ENCODE peak calls at places on chromosomes 2 and 18, in nine cellular contexts. One of them, this sample, is unnamed.

GRCh38 chr18:56152547-56152946 is 485.8 kb downstream of the TXNL1 start:
- DNase-seq in suprapubic skin: no peak
- DNase-seq in upper lobe of right lung: no peak
- DNase-seq in esophagus squamous epithelium: no peak
- DNase-seq in CD8-positive, alpha-beta T cell: no peak
- DNase-seq in NB4: no peak
- DNase-seq in AG04450: no peak
- DNase-seq in PC-9: no peak
- DNase-seq in IMR-90: no peak
- DNase-seq in this sample: no peak

GRCh38 chr18:62610509-62611394 is 87.9 kb downstream of the ZCCHC2 start:
- DNase-seq in upper lobe of right lung: no peak
- DNase-seq in esophagus squamous epithelium: no peak
- DNase-seq in NB4: no peak
- DNase-seq in AG04450: no peak
- DNase-seq in suprapubic skin: no peak
- DNase-seq in PC-9: no peak
- DNase-seq in CD8-positive, alpha-beta T cell: no peak
- DNase-seq in IMR-90: no peak
- DNase-seq in this sample: no peak

GRCh38 chr2:239390546-239391285 is 10.1 kb downstream of the HDAC4 start:
- DNase-seq in suprapubic skin: peak
- DNase-seq in AG04450: no peak
- DNase-seq in IMR-90: no peak
- DNase-seq in NB4: no peak
- DNase-seq in PC-9: no peak
- DNase-seq in CD8-positive, alpha-beta T cell: no peak
- DNase-seq in upper lobe of right lung: peak
- DNase-seq in esophagus squamous epithelium: no peak
- DNase-seq in this sample: no peak

GRCh38 chr2:218332288-218332687 is 24.4 kb upstream of the CATIP start:
- DNase-seq in IMR-90: no peak
- DNase-seq in AG04450: no peak
- DNase-seq in esophagus squamous epithelium: no peak
- DNase-seq in NB4: peak
- DNase-seq in suprapubic skin: no peak
- DNase-seq in PC-9: no peak
- DNase-seq in upper lobe of right lung: no peak
- DNase-seq in CD8-positive, alpha-beta T cell: no peak
- DNase-seq in this sample: no peak

GRCh38 chr2:161946489-161947107 is 127.4 kb downstream of the DPP4 start:
- DNase-seq in AG04450: no peak
- DNase-seq in IMR-90: peak
- DNase-seq in suprapubic skin: no peak
- DNase-seq in PC-9: no peak
- DNase-seq in NB4: peak
- DNase-seq in CD8-positive, alpha-beta T cell: no peak
- DNase-seq in esophagus squamous epithelium: no peak
- DNase-seq in upper lobe of right lung: no peak
- DNase-seq in this sample: peak

GRCh38 chr2:12303181-12304030 is 413.3 kb upstream of the TRIB2 start:
- DNase-seq in PC-9: peak
- DNase-seq in esophagus squamous epithelium: no peak
- DNase-seq in suprapubic skin: no peak
- DNase-seq in AG04450: no peak
- DNase-seq in upper lobe of right lung: no peak
- DNase-seq in NB4: peak
- DNase-seq in IMR-90: peak
- DNase-seq in CD8-positive, alpha-beta T cell: no peak
- DNase-seq in this sample: no peak

GRCh38 chr2:86332654-86333053 is 4.8 kb downstream of the REEP1 start:
- DNase-seq in PC-9: no peak
- DNase-seq in suprapubic skin: no peak
- DNase-seq in IMR-90: no peak
- DNase-seq in NB4: no peak
- DNase-seq in upper lobe of right lung: no peak
- DNase-seq in CD8-positive, alpha-beta T cell: no peak
- DNase-seq in AG04450: no peak
- DNase-seq in esophagus squamous epithelium: no peak
- DNase-seq in this sample: no peak

GRCh38 chr18:75005622-75006021 is 203.3 kb downstream of the PTGR3 start:
- DNase-seq in suprapubic skin: no peak
- DNase-seq in CD8-positive, alpha-beta T cell: no peak
- DNase-seq in IMR-90: peak
- DNase-seq in esophagus squamous epithelium: no peak
- DNase-seq in upper lobe of right lung: no peak
- DNase-seq in NB4: no peak
- DNase-seq in AG04450: peak
- DNase-seq in PC-9: no peak
- DNase-seq in this sample: no peak

GRCh38 chr2:206062724-206063123 is 23.2 kb downstream of the INO80D start:
- DNase-seq in AG04450: no peak
- DNase-seq in NB4: peak
- DNase-seq in esophagus squamous epithelium: no peak
- DNase-seq in IMR-90: no peak
- DNase-seq in upper lobe of right lung: no peak
- DNase-seq in PC-9: no peak
- DNase-seq in suprapubic skin: no peak
- DNase-seq in CD8-positive, alpha-beta T cell: no peak
- DNase-seq in this sample: no peak

GRCh38 chr2:240232264-240232915 is 91.9 kb upstream of the OTOS start:
- DNase-seq in IMR-90: no peak
- DNase-seq in AG04450: no peak
- DNase-seq in NB4: no peak
- DNase-seq in PC-9: no peak
- DNase-seq in suprapubic skin: no peak
- DNase-seq in upper lobe of right lung: no peak
- DNase-seq in CD8-positive, alpha-beta T cell: no peak
- DNase-seq in esophagus squamous epithelium: no peak
- DNase-seq in this sample: no peak

GRCh38 chr2:158101384-158101926 is at the start of gene UPP2:
- DNase-seq in esophagus squamous epithelium: no peak
- DNase-seq in CD8-positive, alpha-beta T cell: no peak
- DNase-seq in NB4: no peak
- DNase-seq in PC-9: no peak
- DNase-seq in suprapubic skin: no peak
- DNase-seq in AG04450: no peak
- DNase-seq in upper lobe of right lung: no peak
- DNase-seq in IMR-90: no peak
- DNase-seq in this sample: no peak

DNA sequence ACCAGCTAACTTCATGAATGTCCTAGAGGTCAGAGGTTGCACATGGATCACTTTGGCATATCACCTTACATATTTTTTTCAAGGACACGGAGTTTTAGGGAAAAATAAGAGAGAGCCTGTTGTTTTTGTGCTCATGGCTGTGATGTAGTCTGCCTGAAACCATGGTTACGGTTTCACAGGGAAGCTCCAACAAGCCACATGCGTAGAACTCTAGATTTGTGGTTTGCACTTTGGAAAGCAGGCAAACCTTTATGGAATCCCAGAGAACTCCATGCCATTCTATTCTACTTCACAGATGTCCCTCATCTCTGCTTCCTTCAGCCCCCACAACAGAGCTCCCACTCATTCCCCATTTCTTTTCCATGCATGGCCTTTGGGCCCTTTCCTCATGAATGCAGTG is 2.1 kb downstream of the PRKCE start:
- DNase-seq in PC-9: no peak
- DNase-seq in IMR-90: no peak
- DNase-seq in esophagus squamous epithelium: no peak
- DNase-seq in upper lobe of right lung: no peak
- DNase-seq in NB4: no peak
- DNase-seq in CD8-positive, alpha-beta T cell: no peak
- DNase-seq in AG04450: no peak
- DNase-seq in suprapubic skin: no peak
- DNase-seq in this sample: no peak
- H3K4me3 ChIP-seq in PC-9: peak
- H3K4me3 ChIP-seq in IMR-90: no peak
- H3K4me3 ChIP-seq in esophagus squamous epithelium: no peak
- H3K4me3 ChIP-seq in upper lobe of right lung: peak
- H3K4me3 ChIP-seq in NB4: no peak
- H3K4me3 ChIP-seq in CD8-positive, alpha-beta T cell: no peak
- H3K4me3 ChIP-seq in AG04450: no peak
- H3K4me3 ChIP-seq in suprapubic skin: no peak
- H3K4me3 ChIP-seq in this sample: peak

GRCh38 chr2:19900536-19901200 is 1.1 kb downstream of the TTC32 start:
- DNase-seq in PC-9: no peak
- DNase-seq in AG04450: no peak
- DNase-seq in NB4: peak
- DNase-seq in CD8-positive, alpha-beta T cell: peak
- DNase-seq in upper lobe of right lung: no peak
- DNase-seq in IMR-90: no peak
- DNase-seq in esophagus squamous epithelium: no peak
- DNase-seq in suprapubic skin: no peak
- DNase-seq in this sample: peak

GRCh38 chr2:19901201-19901457 is 654 bp downstream of the TTC32 start:
- DNase-seq in suprapubic skin: no peak
- DNase-seq in CD8-positive, alpha-beta T cell: no peak
- DNase-seq in IMR-90: no peak
- DNase-seq in upper lobe of right lung: no peak
- DNase-seq in PC-9: no peak
- DNase-seq in AG04450: no peak
- DNase-seq in NB4: no peak
- DNase-seq in esophagus squamous epithelium: no peak
- DNase-seq in this sample: no peak

GRCh38 chr2:19901458-19902271 is at the start of gene TTC32:
- DNase-seq in CD8-positive, alpha-beta T cell: peak
- DNase-seq in PC-9: peak
- DNase-seq in esophagus squamous epithelium: peak
- DNase-seq in upper lobe of right lung: peak
- DNase-seq in NB4: peak
- DNase-seq in suprapubic skin: peak
- DNase-seq in AG04450: peak
- DNase-seq in IMR-90: peak
- DNase-seq in this sample: peak

GRCh38 chr2:19898592-19899329 is 3.0 kb downstream of the TTC32 start:
- DNase-seq in upper lobe of right lung: no peak
- DNase-seq in IMR-90: no peak
- DNase-seq in PC-9: no peak
- DNase-seq in NB4: peak
- DNase-seq in AG04450: no peak
- DNase-seq in CD8-positive, alpha-beta T cell: no peak
- DNase-seq in suprapubic skin: no peak
- DNase-seq in esophagus squamous epithelium: no peak
- DNase-seq in this sample: no peak

GRCh38 chr2:19899853-19900525 is 1.8 kb downstream of the TTC32 start:
- DNase-seq in upper lobe of right lung: no peak
- DNase-seq in suprapubic skin: no peak
- DNase-seq in NB4: no peak
- DNase-seq in esophagus squamous epithelium: no peak
- DNase-seq in CD8-positive, alpha-beta T cell: no peak
- DNase-seq in PC-9: no peak
- DNase-seq in IMR-90: no peak
- DNase-seq in AG04450: no peak
- DNase-seq in this sample: peak
- TF ChIP-seq CTCF in upper lobe of right lung: no peak
- TF ChIP-seq CTCF in suprapubic skin: no peak
- TF ChIP-seq CTCF in NB4: no peak
- TF ChIP-seq CTCF in esophagus squamous epithelium: no peak
- TF ChIP-seq CTCF in CD8-positive, alpha-beta T cell: no peak
- TF ChIP-seq CTCF in PC-9: no peak
- TF ChIP-seq CTCF in IMR-90: no peak
- TF ChIP-seq CTCF in AG04450: no peak
- TF ChIP-seq CTCF in this sample: no peak

GRCh38 chr2:85326406-85326945 is 1.3 kb downstream of the TGOLN2 start:
- DNase-seq in CD8-positive, alpha-beta T cell: peak
- DNase-seq in PC-9: no peak
- DNase-seq in upper lobe of right lung: no peak
- DNase-seq in suprapubic skin: no peak
- DNase-seq in NB4: peak
- DNase-seq in IMR-90: peak
- DNase-seq in AG04450: no peak
- DNase-seq in esophagus squamous epithelium: no peak
- DNase-seq in this sample: peak

GRCh38 chr2:85323351-85323987 is 4.3 kb downstream of the TGOLN2 start:
- DNase-seq in PC-9: no peak
- DNase-seq in upper lobe of right lung: no peak
- DNase-seq in NB4: no peak
- DNase-seq in IMR-90: no peak
- DNase-seq in esophagus squamous epithelium: no peak
- DNase-seq in CD8-positive, alpha-beta T cell: no peak
- DNase-seq in suprapubic skin: peak
- DNase-seq in AG04450: no peak
- DNase-seq in this sample: no peak

GRCh38 chr2:85326946-85327756 is 638 bp downstream of the TGOLN2 start:
- DNase-seq in IMR-90: peak
- DNase-seq in NB4: peak
- DNase-seq in esophagus squamous epithelium: no peak
- DNase-seq in AG04450: no peak
- DNase-seq in upper lobe of right lung: peak
- DNase-seq in PC-9: peak
- DNase-seq in suprapubic skin: peak
- DNase-seq in CD8-positive, alpha-beta T cell: peak
- DNase-seq in this sample: peak

GRCh38 chr2:85324639-85325465 is 2.9 kb downstream of the TGOLN2 start:
- DNase-seq in CD8-positive, alpha-beta T cell: no peak
- DNase-seq in esophagus squamous epithelium: no peak
- DNase-seq in upper lobe of right lung: no peak
- DNase-seq in NB4: peak
- DNase-seq in suprapubic skin: peak
- DNase-seq in AG04450: no peak
- DNase-seq in IMR-90: peak
- DNase-seq in PC-9: no peak
- DNase-seq in this sample: no peak

GRCh38 chr2:85325466-85325811 is 2.4 kb downstream of the TGOLN2 start:
- DNase-seq in IMR-90: no peak
- DNase-seq in CD8-positive, alpha-beta T cell: no peak
- DNase-seq in AG04450: no peak
- DNase-seq in suprapubic skin: no peak
- DNase-seq in upper lobe of right lung: no peak
- DNase-seq in PC-9: no peak
- DNase-seq in esophagus squamous epithelium: no peak
- DNase-seq in NB4: no peak
- DNase-seq in this sample: no peak
- H3K4me3 ChIP-seq in IMR-90: peak
- H3K4me3 ChIP-seq in CD8-positive, alpha-beta T cell: peak
- H3K4me3 ChIP-seq in AG04450: peak
- H3K4me3 ChIP-seq in suprapubic skin: peak
- H3K4me3 ChIP-seq in upper lobe of right lung: peak
- H3K4me3 ChIP-seq in PC-9: peak
- H3K4me3 ChIP-seq in esophagus squamous epithelium: peak
- H3K4me3 ChIP-seq in NB4: peak
- H3K4me3 ChIP-seq in this sample: peak

DNA sequence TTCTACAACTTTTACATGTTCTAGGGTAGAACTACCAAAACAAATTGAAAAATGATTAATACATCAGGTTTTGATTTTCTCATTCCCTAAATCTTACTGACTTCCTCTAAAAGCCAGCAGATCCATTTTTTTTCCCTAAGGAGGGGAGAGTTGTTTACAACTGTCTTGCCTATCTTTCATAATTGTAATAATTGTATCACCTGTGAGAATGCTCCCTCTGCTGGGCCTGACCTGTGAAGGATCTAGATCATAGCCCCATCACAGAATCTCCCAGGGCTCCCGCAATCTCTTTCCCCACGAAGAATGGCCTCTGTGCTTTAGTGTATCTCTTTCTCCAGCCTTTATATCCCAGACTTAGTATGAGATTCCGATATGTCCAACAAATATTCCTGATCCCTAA is 9.1 kb downstream of the LOXL3 start:
- DNase-seq in esophagus squamous epithelium: no peak
- DNase-seq in NB4: no peak
- DNase-seq in IMR-90: no peak
- DNase-seq in suprapubic skin: no peak
- DNase-seq in upper lobe of right lung: peak
- DNase-seq in CD8-positive, alpha-beta T cell: no peak
- DNase-seq in PC-9: no peak
- DNase-seq in AG04450: no peak
- DNase-seq in this sample: peak
- TF ChIP-seq CTCF in esophagus squamous epithelium: no peak
- TF ChIP-seq CTCF in NB4: peak
- TF ChIP-seq CTCF in IMR-90: no peak
- TF ChIP-seq CTCF in suprapubic skin: no peak
- TF ChIP-seq CTCF in upper lobe of right lung: no peak
- TF ChIP-seq CTCF in CD8-positive, alpha-beta T cell: peak
- TF ChIP-seq CTCF in PC-9: peak
- TF ChIP-seq CTCF in AG04450: no peak
- TF ChIP-seq CTCF in this sample: peak